ENCODE peak calls at places on chromosomes 16 and 17, in eight cellular contexts. I, Q, M, D, X, H, G and W are unnamed samples.

GRCh38 chr17:5486206-5487124 is at the start of gene MIS12:
- DNase-seq in I (peak), Q (peak), M (peak), D (peak), X (peak), H (peak), G (peak), W (peak)

GRCh38 chr16:11229432-11229831 is 26.6 kb downstream of the SOCS1 start:
- DNase-seq in I (no peak), Q (no peak), M (no peak), D (no peak), X (no peak), H (no peak), G (no peak), W (no peak)

GRCh38 chr16:10608687-10609409 is 28.4 kb upstream of the EMP2 start:
- DNase-seq in I (no peak), Q (no peak), M (no peak), D (no peak), X (no peak), H (no peak), G (no peak), W (peak)

GRCh38 chr17:61366715-61367413 is 32.8 kb upstream of the TBX2 start:
- DNase-seq in I (peak), Q (no peak), M (no peak), D (no peak), X (no peak), H (no peak), G (no peak), W (peak)

GRCh38 chr16:1770328-1771071 is 843 bp downstream of the NME3 start:
- DNase-seq in I (no peak), Q (no peak), M (no peak), D (no peak), X (peak), H (peak), G (peak), W (peak)

GRCh38 chr16:89105599-89106151 is 12.0 kb downstream of the ACSF3 start:
- DNase-seq in I (no peak), Q (no peak), M (no peak), D (no peak), X (no peak), H (no peak), G (no peak), W (no peak)

GRCh38 chr17:67829331-67829730 is 4.0 kb downstream of the BPTF start:
- DNase-seq in I (no peak), Q (peak), M (no peak), D (no peak), X (no peak), H (peak), G (peak), W (no peak)

GRCh38 chr17:42424991-42425610 is 2.0 kb upstream of the CAVIN1 start:
- DNase-seq in I (no peak), Q (no peak), M (no peak), D (no peak), X (no peak), H (no peak), G (no peak), W (no peak)

GRCh38 chr17:58693208-58693607 is 806 bp downstream of the RAD51C start:
- DNase-seq in I (no peak), Q (no peak), M (no peak), D (no peak), X (no peak), H (no peak), G (peak), W (no peak)

GRCh38 chr17:80842456-80843053 is 149.1 kb upstream of the CHMP6 start:
- DNase-seq in I (no peak), Q (no peak), M (no peak), D (no peak), X (no peak), H (no peak), G (no peak), W (no peak)

GRCh38 chr17:28426081-28426519 is 20.1 kb upstream of the SLC46A1 start:
- DNase-seq in I (peak), Q (peak), M (no peak), D (no peak), X (no peak), H (no peak), G (no peak), W (no peak)

GRCh38 chr17:2195729-2196128 is 107.9 kb downstream of the SMG6 start:
- DNase-seq in I (no peak), Q (no peak), M (no peak), D (no peak), X (no peak), H (no peak), G (peak), W (no peak)

GRCh38 chr17:50035421-50035879 is 20.5 kb upstream of the ITGA3 start:
- DNase-seq in I (peak), Q (peak), M (no peak), D (no peak), X (peak), H (no peak), G (no peak), W (no peak)

GRCh38 chr16:21156767-21157467 is 1.6 kb upstream of the LDAF1 start:
- DNase-seq in I (peak), Q (peak), M (peak), D (no peak), X (peak), H (no peak), G (peak), W (no peak)

GRCh38 chr17:40399185-40399584 is 18.5 kb downstream of the TOP2A start:
- DNase-seq in I (peak), Q (no peak), M (no peak), D (no peak), X (no peak), H (no peak), G (peak), W (no peak)

GRCh38 chr17:8479431-8479947 is 43.8 kb downstream of the NDEL1 start:
- DNase-seq in I (no peak), Q (no peak), M (peak), D (no peak), X (peak), H (no peak), G (no peak), W (peak)

GRCh38 chr16:81314603-81315270 is at the start of gene GAN:
- DNase-seq in I (peak), Q (peak), M (peak), D (peak), X (peak), H (peak), G (peak), W (peak)

GRCh38 chr16:84827131-84827574 is 7.4 kb downstream of the CRISPLD2 start:
- DNase-seq in I (no peak), Q (no peak), M (no peak), D (no peak), X (no peak), H (no peak), G (no peak), W (peak)

GRCh38 chr17:48299760-48300159 is 130.3 kb downstream of the SKAP1 start:
- DNase-seq in I (no peak), Q (no peak), M (no peak), D (no peak), X (no peak), H (no peak), G (no peak), W (no peak)

GRCh38 chr16:82133798-82134197 is 36.2 kb downstream of the MPHOSPH6 start:
- DNase-seq in I (no peak), Q (no peak), M (no peak), D (no peak), X (no peak), H (no peak), G (no peak), W (no peak)

GRCh38 chr17:67092291-67092690 is 47.9 kb downstream of the CACNG1 start:
- DNase-seq in I (no peak), Q (no peak), M (no peak), D (no peak), X (no peak), H (no peak), G (no peak), W (no peak)

GRCh38 chr17:37570527-37571093 is 38.6 kb downstream of the SYNRG start:
- DNase-seq in I (peak), Q (peak), M (no peak), D (no peak), X (peak), H (no peak), G (peak), W (peak)

GRCh38 chr16:35142147-35142808 is 1682.9 kb downstream of the TP53TG3F start:
- DNase-seq in I (no peak), Q (no peak), M (no peak), D (no peak), X (no peak), H (no peak), G (no peak), W (no peak)

GRCh38 chr16:58152246-58152868 is 23.2 kb upstream of the CFAP20 start:
- DNase-seq in I (no peak), Q (no peak), M (no peak), D (no peak), X (no peak), H (no peak), G (no peak), W (no peak)

GRCh38 chr16:29987371-29988085 is 7.9 kb downstream of the HIRIP3 start:
- DNase-seq in I (no peak), Q (no peak), M (no peak), D (no peak), X (no peak), H (no peak), G (no peak), W (no peak)

GRCh38 chr17:39769974-39770587 is 32.3 kb downstream of the GRB7 start:
- DNase-seq in I (peak), Q (no peak), M (no peak), D (peak), X (no peak), H (peak), G (peak), W (no peak)